ENCODE peak calls at places on chromosomes 1 and 21, in nine cellular contexts. I, L, H, E, D, T, V, O and B are unnamed samples.

GRCh38 chr1:225113265-225113664 is 183.8 kb downstream of the DNAH14 start:
- DNase-seq in H (no peak), D (no peak), T (no peak), I (no peak), L (no peak), V (no peak), O (no peak), E (no peak), B (no peak)

GRCh38 chr1:27626031-27626935 is 8.7 kb downstream of the FGR start:
- DNase-seq in I (no peak), E (no peak), O (no peak), L (no peak), D (no peak), T (no peak), V (no peak), H (no peak), B (no peak)

GRCh38 chr1:58441699-58442098 is 104.8 kb downstream of the OMA1 start:
- DNase-seq in L (no peak), H (no peak), I (no peak), T (no peak), O (peak), V (no peak), D (no peak), E (no peak), B (no peak)

GRCh38 chr1:185786524-185786923 is 52.3 kb downstream of the HMCN1 start:
- DNase-seq in H (peak), L (no peak), O (peak), V (no peak), I (no peak), D (no peak), T (no peak), E (no peak), B (peak)

GRCh38 chr21:42340187-42340586 is 10.6 kb downstream of the TFF2 start:
- DNase-seq in H (no peak), O (no peak), I (no peak), T (no peak), V (no peak), L (no peak), D (no peak), E (no peak), B (no peak)

GRCh38 chr1:154445040-154445472 is 39.9 kb downstream of the IL6R start:
- DNase-seq in V (no peak), E (no peak), T (no peak), I (no peak), O (peak), D (no peak), L (no peak), H (peak), B (peak)

GRCh38 chr1:170230323-170230722 is 84.6 kb downstream of the NTMT2 start:
- DNase-seq in L (no peak), D (no peak), O (no peak), E (no peak), I (no peak), H (no peak), T (no peak), V (no peak), B (no peak)

GRCh38 chr1:10429868-10430215 is 391 bp upstream of the CENPS start:
- DNase-seq in L (no peak), E (no peak), D (no peak), T (no peak), I (peak), H (peak), O (peak), V (no peak), B (no peak)

GRCh38 chr1:102954576-102954975 is 153.7 kb downstream of the COL11A1 start:
- DNase-seq in E (no peak), I (no peak), L (no peak), H (no peak), D (no peak), T (no peak), O (no peak), V (no peak), B (no peak)

GRCh38 chr1:50272923-50273322 is 150.3 kb downstream of the DMRTA2 start:
- DNase-seq in D (no peak), T (no peak), I (no peak), E (no peak), O (no peak), H (no peak), L (no peak), V (no peak), B (no peak)

GRCh38 chr1:5342830-5343229 is 649.4 kb downstream of the NPHP4 start:
- DNase-seq in E (no peak), I (no peak), T (no peak), O (no peak), L (no peak), D (no peak), H (no peak), V (no peak), B (no peak)

GRCh38 chr1:158793604-158794003 is 12.6 kb upstream of the OR6N2 start:
- DNase-seq in V (no peak), E (no peak), L (no peak), H (no peak), I (no peak), T (peak), D (peak), O (no peak), B (no peak)

GRCh38 chr1:32818804-32819541 is 1.5 kb downstream of the S100PBP start:
- DNase-seq in V (no peak), L (no peak), T (no peak), I (no peak), D (no peak), H (no peak), O (no peak), E (no peak), B (no peak)

GRCh38 chr1:227072991-227073390 is 132.9 kb downstream of the COQ8A start:
- DNase-seq in L (no peak), T (no peak), O (peak), H (peak), I (peak), D (no peak), E (no peak), V (no peak), B (peak)

GRCh38 chr1:234680331-234680904 is 70.4 kb upstream of the IRF2BP2 start:
- DNase-seq in L (no peak), E (no peak), D (no peak), H (no peak), I (no peak), V (no peak), O (no peak), T (no peak), B (no peak)

GRCh38 chr1:195096051-195096521 is 1512.2 kb downstream of the KCNT2 start:
- DNase-seq in E (no peak), H (no peak), L (no peak), O (no peak), T (peak), D (peak), I (no peak), V (no peak), B (no peak)

GRCh38 chr21:25871566-25871965 is 136.8 kb downstream of the GABPA start:
- DNase-seq in H (no peak), D (peak), I (no peak), O (no peak), L (no peak), T (peak), V (no peak), E (no peak), B (no peak)
- TF ChIP-seq CTCF in H (peak), D (no peak), I (peak), O (no peak), L (no peak), T (peak), V (no peak), E (no peak), B (peak)

GRCh38 chr1:38872401-38873026 is 634 bp downstream of the MYCBP start:
- DNase-seq in T (no peak), V (no peak), D (peak), L (no peak), E (no peak), H (peak), I (peak), O (peak), B (no peak)

GRCh38 chr1:38875811-38876210 is 2.7 kb upstream of the MYCBP start:
- DNase-seq in H (no peak), T (no peak), V (no peak), O (no peak), D (no peak), E (no peak), I (no peak), L (no peak), B (no peak)

GRCh38 chr1:38870996-38871395 is 2.2 kb downstream of the MYCBP start:
- DNase-seq in O (no peak), V (no peak), I (no peak), H (no peak), L (no peak), T (no peak), E (no peak), D (no peak), B (no peak)

DNA sequence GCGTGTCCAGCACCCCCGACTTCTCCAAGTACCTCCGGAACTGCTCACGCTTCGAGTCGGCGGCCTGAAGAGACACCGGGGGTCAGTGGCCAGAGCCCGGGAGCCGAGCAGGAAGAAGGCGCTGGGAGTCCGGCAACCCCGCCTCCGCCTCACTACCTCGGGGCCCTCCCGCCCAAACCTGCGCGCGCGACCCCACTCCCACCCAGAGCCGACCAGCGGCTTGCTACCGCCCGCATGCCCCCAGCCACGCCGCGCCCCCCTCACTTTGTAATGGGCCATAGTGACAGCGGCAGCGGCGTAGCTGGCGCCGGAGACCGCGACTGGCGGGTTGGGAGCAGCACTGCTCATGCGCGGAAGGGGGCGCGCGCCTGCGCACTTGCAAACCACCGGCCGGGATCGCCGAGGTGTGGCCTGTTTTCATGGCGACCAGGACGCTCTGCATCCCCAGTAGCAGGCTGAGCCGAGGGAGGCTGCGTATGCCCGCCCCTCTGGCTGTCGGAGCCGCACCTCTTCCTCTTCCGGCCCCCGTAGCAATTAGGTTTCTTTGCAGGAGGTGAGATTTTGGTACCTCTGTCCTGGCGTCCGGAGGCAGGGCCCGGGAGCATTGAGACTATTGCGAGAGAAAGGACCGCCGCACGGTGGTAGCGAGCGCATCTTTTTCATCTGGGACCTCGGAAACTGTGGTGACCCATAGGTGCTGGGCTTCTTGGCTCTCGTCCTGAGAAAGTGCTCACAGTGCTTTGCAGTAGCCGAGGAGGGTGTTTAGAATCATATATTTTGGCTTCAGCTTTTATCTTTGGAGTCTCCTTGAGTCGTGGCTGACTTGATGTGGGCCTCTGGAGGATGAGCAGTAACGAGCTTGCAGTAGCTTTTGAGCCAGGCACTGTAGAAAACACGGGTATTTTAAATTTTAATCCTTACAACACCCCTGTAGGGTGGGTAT is at the start of gene MYCBP:
- DNase-seq in V (peak), O (peak), T (peak), H (peak), D (peak), E (peak), I (peak), L (peak), B (peak)
- TF ChIP-seq CTCF in V (no peak), O (no peak), T (peak), H (no peak), D (peak), E (peak), I (peak), L (peak), B (peak)

GRCh38 chr1:44609412-44609767 is 64.9 kb downstream of the TMEM53 start:
- DNase-seq in O (peak), T (peak), D (peak), L (peak), I (peak), H (peak), E (peak), V (no peak), B (peak)
- TF ChIP-seq CTCF in O (peak), T (peak), D (peak), L (peak), I (peak), H (peak), E (peak), V (no peak), B (peak)

DNA sequence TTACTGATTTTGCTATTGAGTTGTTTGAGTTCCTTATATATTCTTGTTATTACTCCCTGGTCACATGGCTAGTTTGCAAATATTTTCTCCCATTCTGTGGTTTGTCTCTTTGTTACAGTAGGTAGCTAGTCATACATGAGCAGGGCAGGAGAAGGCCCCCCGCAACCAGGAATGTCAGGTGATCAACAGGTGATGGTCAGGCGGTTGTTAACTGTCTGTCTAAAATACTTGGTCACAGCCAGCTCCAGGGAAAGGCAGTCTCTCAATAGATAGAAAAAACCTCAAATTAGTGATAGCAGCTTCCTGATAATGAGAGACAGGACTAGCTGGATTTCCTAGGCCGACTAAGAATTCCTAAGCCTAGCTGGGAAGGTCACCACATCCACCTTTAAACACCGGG is 217.9 kb downstream of the RHOU start:
- DNase-seq in E (no peak), O (no peak), H (no peak), L (no peak), D (no peak), I (no peak), V (no peak), T (no peak), B (no peak)
- TF ChIP-seq CTCF in E (no peak), O (no peak), H (no peak), L (no peak), D (no peak), I (no peak), V (no peak), T (no peak), B (no peak)

DNA sequence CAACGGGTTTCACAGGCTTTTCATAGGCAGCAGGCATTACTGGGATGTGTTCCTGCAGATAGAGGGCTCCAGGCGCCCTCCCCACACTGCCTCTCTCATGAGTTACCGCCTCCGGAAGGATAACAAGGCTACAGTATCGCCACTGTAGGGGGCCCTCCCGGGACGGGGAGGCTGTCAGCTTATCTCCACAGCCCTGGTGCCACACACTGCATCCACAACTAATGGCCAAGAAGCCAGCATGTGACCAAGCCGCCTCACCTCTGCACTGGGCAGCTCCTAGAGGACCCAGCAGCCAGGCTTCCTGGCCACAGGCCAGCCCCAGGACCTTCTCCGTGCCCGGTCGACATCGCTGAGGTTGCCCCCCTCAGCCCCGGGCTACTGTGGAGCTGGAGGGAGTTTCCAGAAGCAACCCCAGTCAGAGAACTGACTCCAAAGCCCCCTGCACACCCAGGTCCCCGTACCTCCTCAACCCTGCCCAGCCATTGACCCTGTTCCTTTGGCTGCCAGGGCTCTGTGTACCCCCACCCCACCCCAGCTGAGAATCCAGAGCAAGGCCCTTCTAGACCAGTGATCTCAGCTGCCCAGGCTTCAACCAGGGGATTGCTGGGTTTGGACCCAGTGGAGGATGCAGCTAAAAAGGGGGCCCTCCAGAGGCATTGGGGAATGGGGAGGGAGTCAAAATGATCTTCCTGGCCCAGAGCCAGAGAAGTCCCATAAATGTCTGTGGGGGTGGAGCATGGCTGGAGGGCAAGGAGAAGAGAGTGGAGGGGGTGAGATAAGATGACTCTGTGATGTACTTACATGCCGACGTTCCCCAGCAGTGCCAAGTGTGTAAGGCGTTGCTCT is 45.0 kb downstream of the NEK2 start:
- DNase-seq in O (no peak), V (no peak), I (peak), T (peak), D (peak), L (no peak), H (no peak), E (no peak), B (no peak)
- TF ChIP-seq CTCF in O (no peak), V (no peak), I (no peak), T (no peak), D (no peak), L (no peak), H (no peak), E (no peak), B (no peak)

DNA sequence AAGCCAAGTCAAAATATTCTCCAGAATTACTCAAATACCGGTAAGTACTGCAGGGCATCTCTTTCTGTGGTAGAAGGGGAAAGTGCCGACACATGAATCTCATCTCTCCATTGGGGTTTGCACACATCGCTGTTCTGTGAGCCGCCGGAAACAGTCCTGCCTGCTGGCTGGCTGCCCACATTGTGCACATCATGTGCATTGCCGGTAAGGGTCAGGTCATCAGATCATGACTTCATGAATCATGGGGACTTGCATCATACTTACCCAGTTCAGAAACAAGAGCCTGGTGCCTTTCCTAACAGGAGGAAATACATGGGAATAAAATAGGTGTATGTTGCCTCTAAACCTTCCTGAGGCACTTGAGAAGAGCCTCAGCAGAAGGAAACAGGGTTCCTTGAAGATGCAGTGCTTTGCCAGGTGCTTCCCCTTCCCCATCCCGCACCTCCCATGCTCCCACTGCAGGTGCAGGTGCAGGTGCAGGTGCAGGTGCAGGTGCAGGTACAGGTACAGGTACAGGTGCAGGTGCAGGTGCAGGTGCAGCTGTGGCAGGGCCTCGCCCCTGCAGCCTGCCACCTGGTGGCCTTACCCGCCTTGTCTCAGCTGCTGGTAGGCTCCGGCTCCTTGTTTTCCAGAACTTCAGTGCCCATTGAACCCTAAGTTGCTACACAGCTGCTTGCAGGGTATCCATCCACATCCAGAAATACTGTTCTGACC is 26.5 kb downstream of the GPR137B start:
- DNase-seq in H (peak), T (peak), O (peak), V (no peak), E (peak), I (peak), L (no peak), D (peak), B (no peak)
- TF ChIP-seq CTCF in H (no peak), T (peak), O (no peak), V (no peak), E (no peak), I (no peak), L (peak), D (no peak), B (no peak)

DNA sequence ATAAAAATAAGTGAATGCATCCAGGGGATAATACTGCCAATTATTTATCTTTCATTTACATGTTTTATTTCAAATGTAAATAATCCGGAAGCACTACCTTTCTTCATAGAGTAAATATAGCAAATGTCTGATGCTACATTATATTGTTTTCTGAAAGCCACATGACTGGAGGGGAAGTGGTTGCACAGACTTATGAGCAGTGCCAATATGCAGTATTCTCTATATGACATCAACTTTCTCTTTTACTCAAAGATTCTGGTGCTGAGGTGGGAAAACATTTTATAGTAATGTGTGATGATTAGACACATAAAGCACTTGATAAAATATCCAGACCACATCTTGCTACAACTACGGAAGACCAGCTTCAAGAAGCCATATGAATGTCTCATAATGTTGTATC is 314.7 kb downstream of the NEGR1 start:
- DNase-seq in T (no peak), V (no peak), I (no peak), O (no peak), L (no peak), E (no peak), H (no peak), D (no peak), B (no peak)
- TF ChIP-seq CTCF in T (no peak), V (no peak), I (no peak), O (no peak), L (no peak), E (no peak), H (no peak), D (no peak), B (no peak)

GRCh38 chr1:206466840-206467649 is 3.2 kb upstream of the IKBKE start:
- DNase-seq in O (no peak), V (no peak), H (no peak), E (no peak), L (no peak), T (no peak), D (no peak), I (no peak), B (no peak)

GRCh38 chr1:206467915-206468314 is 2.4 kb upstream of the IKBKE start:
- DNase-seq in E (no peak), T (no peak), L (no peak), O (peak), I (no peak), V (no peak), H (peak), D (no peak), B (no peak)

GRCh38 chr1:206469933-206470691 is at the start of gene IKBKE:
- DNase-seq in D (peak), E (peak), V (no peak), T (peak), H (peak), I (peak), O (peak), L (no peak), B (peak)

GRCh38 chr1:206469411-206469932 is 804 bp upstream of the IKBKE start:
- DNase-seq in H (no peak), D (no peak), I (no peak), E (no peak), T (no peak), V (no peak), L (no peak), O (no peak), B (no peak)

GRCh38 chr1:206468571-206468970 is 1.7 kb upstream of the IKBKE start:
- DNase-seq in T (no peak), E (no peak), V (no peak), L (no peak), I (no peak), D (no peak), H (no peak), O (no peak), B (no peak)
- TF ChIP-seq CTCF in T (peak), E (no peak), V (no peak), L (peak), I (no peak), D (no peak), H (no peak), O (no peak), B (peak)

DNA sequence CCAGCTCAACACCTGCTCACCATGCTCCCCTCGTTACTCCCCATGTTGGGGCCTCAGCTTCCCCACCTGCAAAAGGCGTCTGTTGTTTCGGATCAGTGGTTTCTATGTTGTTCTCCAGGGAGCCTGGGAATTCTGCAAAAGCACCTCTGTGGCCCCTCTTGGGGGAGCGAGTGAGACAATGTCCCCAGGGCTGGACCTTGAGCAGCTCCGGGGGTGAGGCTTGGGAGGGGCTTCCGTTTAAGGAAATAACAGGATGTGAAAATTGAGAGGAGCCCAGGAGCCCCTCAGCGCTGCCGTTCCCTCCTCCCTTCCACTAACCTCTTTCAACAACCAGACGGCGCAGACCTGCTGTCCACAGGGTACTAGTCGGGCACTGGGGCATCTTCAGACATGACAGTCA is 98.5 kb upstream of the IFFO2 start:
- DNase-seq in L (no peak), O (no peak), H (no peak), D (no peak), T (no peak), E (no peak), I (no peak), V (no peak), B (no peak)
- TF ChIP-seq CTCF in L (no peak), O (no peak), H (no peak), D (no peak), T (no peak), E (no peak), I (no peak), V (no peak), B (no peak)